ENCODE peak calls at places on chromosomes 2 and 18, in ten cellular contexts. H is NCI-H1417; F is frontal cortex; S is nephron progenitor cell; A is NCI-H460; Z is stimulated activated CD8-positive, alpha-beta memory T cell treated with anti-CD3 and anti-CD28 coated beads, Interleukin-15, amount 100 ng/mL, for 48 hours; I is H54; M is activated CD4-positive, alpha-beta T cell treated with anti-CD3 and anti-CD28 coated beads for 36 hours; W is KBM-7; L is amygdala. B is an unnamed sample.
A peak's percentile ranks its signal among the peaks of the same experiment; 100 is the strongest.

GRCh38 chr2:64276417-64277095 is 132.3 kb upstream of the PELI1 start:
- DNase-seq in H (no peak), F (no peak), S (no peak), A (no peak), Z (no peak), I (no peak), M (no peak), W (no peak), L (no peak), B (no peak)

GRCh38 chr2:149787206-149787605 is 199.6 kb upstream of the MMADHC start:
- DNase-seq in H (no peak), F (no peak), S (no peak), A (no peak), Z (no peak), I (no peak), M (no peak), W (no peak), L (no peak), B (no peak)

GRCh38 chr2:73811878-73812277 is 16.9 kb upstream of the STAMBP start:
- DNase-seq in H (no peak), F (no peak), S (no peak), A (no peak), Z (no peak), I (no peak), M (no peak), W (no peak), L (no peak), B (no peak)

GRCh38 chr18:58310517-58310916 is 266.5 kb downstream of the NEDD4L start:
- DNase-seq in H (no peak), F (no peak), S (no peak), A (no peak), Z (peak; percentile 34), I (no peak), M (peak; percentile 56), W (no peak), L (no peak), B (peak; percentile 54)

GRCh38 chr2:4862031-4862430 is 830.2 kb upstream of the SOX11 start:
- DNase-seq in H (no peak), F (no peak), S (no peak), A (no peak), Z (no peak), I (no peak), M (no peak), W (no peak), L (no peak), B (no peak)

GRCh38 chr2:64262068-64262467 is 117.8 kb upstream of the PELI1 start:
- DNase-seq in H (no peak), F (no peak), S (no peak), A (no peak), Z (no peak), I (no peak), M (no peak), W (no peak), L (no peak), B (no peak)

GRCh38 chr2:237257471-237257951 is 156.5 kb downstream of the COL6A3 start:
- DNase-seq in H (no peak), F (no peak), S (no peak), A (no peak), Z (no peak), I (no peak), M (no peak), W (no peak), L (no peak), B (no peak)

GRCh38 chr18:22493940-22494339 is 76.2 kb upstream of the CTAGE1 start:
- DNase-seq in H (no peak), F (no peak), S (no peak), A (no peak), Z (no peak), I (no peak), M (no peak), W (no peak), L (no peak), B (no peak)

GRCh38 chr2:53715568-53715967 is 52.0 kb upstream of the CHAC2 start:
- DNase-seq in H (no peak), F (no peak), S (no peak), A (no peak), Z (no peak), I (no peak), M (no peak), W (no peak), L (no peak), B (no peak)

GRCh38 chr2:239605976-239606375 is 205.2 kb upstream of the HDAC4 start:
- DNase-seq in H (no peak), F (no peak), S (no peak), A (no peak), Z (no peak), I (no peak), M (no peak), W (peak; percentile 59), L (no peak), B (no peak)

GRCh38 chr2:232890896-232891601 is 21.0 kb downstream of the SNORC start:
- DNase-seq in H (peak; percentile 58), F (no peak), S (peak; percentile 76), A (no peak), Z (no peak), I (no peak), M (no peak), W (peak; percentile 9), L (no peak), B (no peak)

GRCh38 chr2:120522151-120522751 is 176.3 kb downstream of the INHBB start:
- DNase-seq in H (no peak), F (no peak), S (no peak), A (no peak), Z (no peak), I (no peak), M (no peak), W (no peak), L (no peak), B (no peak)

GRCh38 chr2:67322361-67323001 is 74.7 kb upstream of the ETAA1 start:
- DNase-seq in H (peak; percentile 83), F (peak; percentile 1), S (peak; percentile 39), A (peak; percentile 57), Z (no peak), I (peak; percentile 35), M (no peak), W (peak; percentile 24), L (no peak), B (no peak)

GRCh38 chr2:240319855-240320560 is 115.5 kb upstream of the GPC1 start:
- DNase-seq in H (no peak), F (no peak), S (no peak), A (no peak), Z (no peak), I (peak; percentile 52), M (no peak), W (no peak), L (no peak), B (no peak)

GRCh38 chr18:63775166-63775730 is at the start of gene SERPINB7:
- DNase-seq in H (no peak), F (no peak), S (no peak), A (no peak), Z (no peak), I (peak; percentile 13), M (no peak), W (no peak), L (no peak), B (no peak)

GRCh38 chr2:222827417-222827816 is 33.4 kb upstream of the ACSL3 start:
- DNase-seq in H (no peak), F (no peak), S (no peak), A (no peak), Z (no peak), I (no peak), M (no peak), W (no peak), L (no peak), B (no peak)

GRCh38 chr2:200156140-200156858 is 150.2 kb upstream of the SPATS2L start:
- DNase-seq in H (no peak), F (no peak), S (no peak), A (peak; percentile 81), Z (no peak), I (no peak), M (no peak), W (no peak), L (no peak), B (no peak)

GRCh38 chr2:241300000-241300399 is 15.5 kb downstream of the HDLBP start:
- DNase-seq in H (no peak), F (no peak), S (no peak), A (no peak), Z (no peak), I (no peak), M (peak; percentile 69), W (no peak), L (no peak), B (peak; percentile 67)

GRCh38 chr2:238811293-238811692 is 36.6 kb upstream of the TWIST2 start:
- DNase-seq in H (no peak), F (no peak), S (no peak), A (no peak), Z (no peak), I (no peak), M (no peak), W (no peak), L (no peak), B (no peak)

GRCh38 chr2:68774569-68775271 is 40.1 kb downstream of the ARHGAP25 start:
- DNase-seq in H (no peak), F (no peak), S (no peak), A (no peak), Z (peak; percentile 63), I (no peak), M (peak; percentile 79), W (peak; percentile 97), L (no peak), B (no peak)

GRCh38 chr18:30487962-30488361 is 554.6 kb downstream of the DSC3 start:
- DNase-seq in H (no peak), F (no peak), S (no peak), A (no peak), Z (no peak), I (no peak), M (no peak), W (no peak), L (no peak), B (no peak)

GRCh38 chr18:61602836-61603235 is 269.6 kb downstream of the CDH20 start:
- DNase-seq in H (no peak), F (no peak), S (no peak), A (no peak), Z (no peak), I (no peak), M (no peak), W (no peak), L (no peak), B (no peak)

GRCh38 chr2:147133273-147133901 is 711.4 kb upstream of the ACVR2A start:
- DNase-seq in H (peak; percentile 24), F (no peak), S (no peak), A (no peak), Z (no peak), I (no peak), M (no peak), W (no peak), L (no peak), B (no peak)

GRCh38 chr2:41038408-41038807 is 586.5 kb upstream of the SLC8A1 start:
- DNase-seq in H (no peak), F (no peak), S (no peak), A (no peak), Z (no peak), I (no peak), M (no peak), W (no peak), L (no peak), B (no peak)

GRCh38 chr2:68302281-68302680 is 17.5 kb downstream of the CNRIP1 start:
- DNase-seq in H (no peak), F (no peak), S (no peak), A (no peak), Z (no peak), I (peak; percentile 28), M (no peak), W (no peak), L (no peak), B (no peak)

GRCh38 chr2:71577209-71577608 is 123.8 kb downstream of the DYSF start:
- DNase-seq in H (no peak), F (no peak), S (no peak), A (no peak), Z (no peak), I (no peak), M (no peak), W (no peak), L (no peak), B (no peak)

GRCh38 chr18:10659594-10659993 is 133.8 kb downstream of the NAPG start:
- DNase-seq in H (no peak), F (no peak), S (no peak), A (no peak), Z (no peak), I (no peak), M (no peak), W (no peak), L (no peak), B (no peak)

GRCh38 chr2:166042356-166042755 is 85.5 kb downstream of the SCN1A start:
- DNase-seq in H (no peak), F (no peak), S (no peak), A (no peak), Z (no peak), I (no peak), M (no peak), W (no peak), L (no peak), B (no peak)

B was measured in naive thymus-derived CD8-positive, alpha-beta T cell.